ENCODE peak calls at places on chromosome 18, in six cellular contexts. R is RWPE2, M is cardiac muscle cell, E is fibroblast of pulmonary artery, C is colonic mucosa, I is tibial nerve. P is an unnamed sample.

GRCh38 chr18:78457011-78457410 is 522.6 kb upstream of the SALL3 start:
- DNase-seq in R (no peak), M (no peak), E (no peak), C (no peak), I (no peak), P (no peak)

GRCh38 chr18:63198098-63198760 is 121.3 kb downstream of the BCL2 start:
- DNase-seq in R (no peak), M (no peak), E (no peak), C (no peak), I (no peak), P (no peak)

GRCh38 chr18:67410671-67411070 is 105.8 kb downstream of the DSEL start:
- DNase-seq in R (no peak), M (peak; percentile 48), E (peak; percentile 47), C (no peak), I (no peak), P (no peak)

GRCh38 chr18:55322176-55322735 is 265.7 kb downstream of the TCF4 start:
- DNase-seq in R (no peak), M (peak; percentile 96), E (peak; percentile 97), C (peak; percentile 61), I (peak; percentile 81), P (peak; percentile 62)

GRCh38 chr18:32612651-32613050 is 142.0 kb upstream of the GAREM1 start:
- DNase-seq in R (no peak), M (no peak), E (no peak), C (no peak), I (no peak), P (no peak)

GRCh38 chr18:48640566-48641270 is 101.9 kb downstream of the CTIF start:
- DNase-seq in R (peak; percentile 24), M (no peak), E (no peak), C (no peak), I (no peak), P (no peak)

GRCh38 chr18:26185267-26185666 is 41.0 kb upstream of the TAF4B start:
- DNase-seq in R (no peak), M (peak; percentile 1), E (peak; percentile 7), C (no peak), I (no peak), P (no peak)

GRCh38 chr18:73891572-73892421 is 255.8 kb downstream of the FBXO15 start:
- DNase-seq in R (no peak), M (no peak), E (no peak), C (no peak), I (no peak), P (no peak)

GRCh38 chr18:25229858-25230257 is 122.1 kb downstream of the ZNF521 start:
- DNase-seq in R (no peak), M (peak; percentile 26), E (peak; percentile 38), C (no peak), I (no peak), P (no peak)

GRCh38 chr18:57353137-57353939 is 981 bp downstream of the ST8SIA3 start:
- DNase-seq in R (no peak), M (no peak), E (no peak), C (no peak), I (no peak), P (no peak)

GRCh38 chr18:5288517-5288935 is 7.0 kb downstream of the ZBTB14 start:
- DNase-seq in R (no peak), M (no peak), E (no peak), C (no peak), I (no peak), P (no peak)

DNA sequence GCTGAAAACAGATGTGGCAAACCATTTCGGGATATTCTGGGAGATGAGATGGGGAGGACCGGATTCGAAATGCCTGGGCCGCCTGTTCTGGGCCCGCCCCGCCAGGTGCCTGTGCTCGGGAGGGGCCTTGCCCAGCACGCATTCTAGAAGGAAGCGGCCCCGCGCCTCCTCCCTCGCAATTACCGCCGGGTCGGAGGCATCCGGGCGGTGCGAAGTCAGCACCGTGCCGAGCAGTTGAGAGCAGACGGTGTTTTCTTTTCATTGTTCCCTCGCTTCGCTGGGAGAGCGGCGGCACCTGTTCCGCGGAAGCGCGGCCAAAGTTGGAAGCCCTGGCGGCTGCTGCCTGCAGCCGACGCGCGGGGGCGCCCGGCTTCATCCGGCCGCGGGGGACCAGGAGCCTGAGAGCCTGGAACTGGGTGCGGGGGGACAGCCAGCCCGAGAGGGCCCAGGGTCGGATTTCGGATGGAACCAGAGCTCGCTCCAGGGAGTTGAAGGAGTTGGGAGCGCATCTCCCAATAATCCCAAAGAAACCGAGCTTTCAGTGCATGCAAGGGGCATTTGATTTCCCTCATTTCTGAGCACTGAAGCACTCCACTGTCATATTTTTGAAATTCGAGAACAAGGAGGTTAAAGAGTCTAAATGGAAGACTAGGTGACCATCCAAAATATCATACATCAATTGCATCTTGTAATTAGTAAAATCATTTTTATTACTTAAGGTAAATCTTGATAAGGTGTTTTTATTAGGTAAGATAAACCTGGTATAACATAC is 241.8 kb upstream of the RAB12 start:
- DNase-seq in R (no peak), M (peak; percentile 22), E (peak; percentile 12), C (peak; percentile 53), I (no peak), P (no peak)
- H3K4me3 ChIP-seq in R (peak overlapping the region; percentile 4), M (peak overlapping the region; percentile 9), E (peak overlapping the region; percentile 8), C (peak overlapping the region; percentile 10), I (no peak overlapping the region), P (peak overlapping the region; percentile 42)

GRCh38 chr18:30709598-30709997 is 332.9 kb downstream of the DSC3 start:
- DNase-seq in R (no peak), M (no peak), E (no peak), C (no peak), I (no peak), P (no peak)

GRCh38 chr18:30713299-30713698 is 329.2 kb downstream of the DSC3 start:
- DNase-seq in R (no peak), M (no peak), E (no peak), C (no peak), I (no peak), P (no peak)

DNA sequence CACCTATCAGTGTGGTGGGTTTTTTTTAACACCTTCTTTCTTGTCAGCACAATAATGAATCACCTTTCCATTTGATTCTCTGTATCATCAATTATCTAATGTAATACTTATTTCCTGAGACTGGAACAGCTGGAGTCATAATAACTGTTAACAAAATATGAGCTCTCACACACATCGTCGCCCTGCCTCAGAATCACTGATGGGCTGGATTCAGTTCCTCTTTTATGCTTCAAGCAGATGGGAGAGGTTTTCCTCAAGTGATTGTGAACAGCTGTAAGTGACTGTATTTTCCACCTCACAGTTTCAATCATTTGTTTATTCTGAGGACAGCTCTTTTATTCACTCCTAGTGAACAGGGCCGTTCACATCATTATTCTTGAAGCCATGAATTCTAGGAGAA is 330.2 kb downstream of the DSC3 start:
- DNase-seq in R (no peak), M (no peak), E (no peak), C (no peak), I (no peak), P (no peak)
- H3K4me3 ChIP-seq in R (no peak overlapping the region), M (no peak overlapping the region), E (no peak overlapping the region), C (no peak overlapping the region), I (no peak overlapping the region), P (no peak overlapping the region)

GRCh38 chr18:22987547-22988182 is 54.5 kb downstream of the RBBP8 start:
- DNase-seq in R (no peak), M (no peak), E (no peak), C (peak; percentile 25), I (no peak), P (no peak)

GRCh38 chr18:22985250-22985649 is 52.1 kb downstream of the RBBP8 start:
- DNase-seq in R (no peak), M (no peak), E (no peak), C (no peak), I (no peak), P (no peak)

GRCh38 chr18:22983175-22983574 is 50.0 kb downstream of the RBBP8 start:
- DNase-seq in R (no peak), M (peak; percentile 74), E (peak; percentile 78), C (no peak), I (no peak), P (no peak)

GRCh38 chr18:22988208-22988607 is 55.1 kb downstream of the RBBP8 start:
- DNase-seq in R (no peak), M (no peak), E (no peak), C (no peak), I (no peak), P (no peak)
- H3K4me3 ChIP-seq in R (no peak overlapping the region), M (no peak overlapping the region), E (no peak overlapping the region), C (no peak overlapping the region), I (no peak overlapping the region), P (no peak overlapping the region)

GRCh38 chr18:10453261-10453884 is 1.1 kb upstream of the APCDD1 start:
- DNase-seq in R (no peak), M (peak; percentile 67), E (peak; percentile 26), C (no peak), I (no peak), P (no peak)
- H3K4me3 ChIP-seq in R (no peak overlapping the region), M (no peak overlapping the region), E (no peak overlapping the region), C (no peak overlapping the region), I (peak overlapping the region; percentile 43), P (peak overlapping the region; percentile 91)